ENCODE peak calls at places on chromosomes 3 and 15, in four cellular contexts. L is fibroblast of pulmonary artery, I is HFF-Myc, W is glutamatergic neuron. S is an unnamed sample.

GRCh38 chr3:134663646-134664456 is 13.0 kb upstream of the KY start:
- DNase-seq in W (no peak), L (peak), I (no peak), S (peak)

GRCh38 chr3:23071758-23072157 is 131.4 kb upstream of the UBE2E2 start:
- DNase-seq in W (no peak), I (no peak), L (no peak), S (no peak)

GRCh38 chr3:17645074-17645698 is 97.2 kb downstream of the TBC1D5 start:
- DNase-seq in W (no peak), I (peak), L (peak), S (peak)

GRCh38 chr3:58175429-58176184 is 35.2 kb downstream of the DNASE1L3 start:
- DNase-seq in W (no peak), L (peak), I (no peak), S (no peak)

GRCh38 chr3:114712728-114713492 is 419.1 kb downstream of the TIGIT start:
- DNase-seq in I (no peak), W (no peak), L (no peak), S (no peak)

GRCh38 chr15:80699981-80700380 is 4.9 kb downstream of the ABHD17C start:
- DNase-seq in W (no peak), L (no peak), I (no peak), S (peak)

GRCh38 chr15:68335251-68335650 is 57.7 kb downstream of the FEM1B start:
- DNase-seq in W (no peak), I (no peak), L (no peak), S (no peak)

GRCh38 chr15:52221730-52222129 is 30.5 kb upstream of the GNB5 start:
- DNase-seq in W (no peak), L (no peak), I (no peak), S (no peak)

GRCh38 chr15:90572893-90573292 is 43.2 kb downstream of the CRTC3 start:
- DNase-seq in I (no peak), L (no peak), W (no peak), S (no peak)

GRCh38 chr3:194275231-194275671 is 75.9 kb downstream of the CPN2 start:
- DNase-seq in W (peak), I (no peak), L (no peak), S (no peak)

GRCh38 chr15:95327661-95328060 is 1002.8 kb upstream of the NR2F2 start:
- DNase-seq in W (no peak), L (no peak), I (no peak), S (no peak)

GRCh38 chr3:31873254-31873653 is 107.8 kb downstream of the OSBPL10 start:
- DNase-seq in L (no peak), W (no peak), I (no peak), S (no peak)

GRCh38 chr3:46674031-46674592 is 19.4 kb downstream of the ALS2CL start:
- DNase-seq in I (no peak), W (no peak), L (no peak), S (no peak)
- TF ChIP-seq CTCF in I (peak), W (peak), L (peak), S (peak)

GRCh38 chr15:77819271-77819806 is 186.6 kb upstream of the LINGO1 start:
- DNase-seq in I (no peak), L (no peak), W (peak), S (no peak)

GRCh38 chr15:77819841-77820728 is 187.4 kb upstream of the LINGO1 start:
- DNase-seq in I (no peak), L (no peak), W (peak), S (no peak)

GRCh38 chr15:77822631-77823230 is 190.0 kb upstream of the LINGO1 start:
- DNase-seq in I (no peak), W (no peak), L (no peak), S (no peak)

GRCh38 chr15:77821959-77822256 is 189.2 kb upstream of the LINGO1 start:
- DNase-seq in W (peak), L (no peak), I (no peak), S (no peak)

DNA sequence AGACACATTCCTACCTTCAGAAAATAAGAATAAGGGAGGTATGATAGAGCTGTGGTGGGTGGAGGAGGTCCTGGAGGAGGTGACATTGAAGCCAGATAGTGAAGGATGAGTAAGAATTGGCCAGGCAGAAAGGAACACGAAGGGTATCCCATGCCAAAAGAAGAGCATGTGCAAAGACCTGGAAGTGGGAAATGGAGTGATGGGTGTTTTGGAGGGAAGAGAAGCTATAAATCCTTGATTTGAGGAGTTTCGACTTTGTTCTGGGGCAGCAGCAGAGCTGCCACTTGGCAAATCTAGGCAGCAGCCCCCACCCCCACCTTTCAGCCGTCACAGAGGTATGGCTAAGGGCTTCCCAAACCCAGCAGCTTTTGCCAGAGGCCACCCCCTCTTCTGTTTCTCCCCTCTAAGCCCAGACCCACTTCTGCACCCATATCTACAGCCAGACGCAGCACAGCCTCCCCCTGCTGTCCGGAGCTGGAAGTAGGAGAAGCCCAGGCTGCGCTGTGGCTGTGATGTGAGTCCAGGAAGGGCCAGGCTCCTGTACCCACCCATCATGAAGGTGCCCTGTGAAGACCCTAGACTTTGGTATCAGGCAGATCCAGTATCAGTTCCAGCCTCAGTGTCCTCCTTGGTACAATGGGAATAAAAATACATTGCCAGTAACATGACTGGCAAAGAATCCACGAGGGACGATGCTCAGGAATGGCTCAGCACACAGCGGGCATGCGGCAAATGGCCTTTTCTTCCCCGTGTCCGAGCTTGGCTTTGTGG is 188.7 kb upstream of the LINGO1 start:
- DNase-seq in L (peak), I (peak), W (peak), S (peak)
- TF ChIP-seq CTCF in L (peak), I (peak), W (peak), S (peak)

DNA sequence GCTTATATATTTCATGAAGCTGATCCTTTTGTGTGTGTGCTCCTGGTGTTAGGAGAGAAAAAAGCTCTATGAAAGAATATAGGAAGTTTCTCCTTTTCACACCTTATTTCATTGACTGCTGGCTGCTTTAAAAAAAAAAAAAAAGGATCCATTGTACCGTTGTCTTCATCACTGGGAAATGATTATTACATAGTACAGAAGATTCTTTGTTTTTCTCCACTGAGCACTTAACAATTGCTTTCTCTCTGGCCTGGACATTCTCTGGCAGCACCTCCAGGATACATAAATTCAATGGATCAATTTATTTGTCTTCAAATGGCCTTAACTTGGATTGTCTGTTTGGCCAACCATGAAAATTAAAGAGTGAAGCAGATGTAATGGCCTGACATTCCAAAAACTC is 37.2 kb downstream of the DPH3 start:
- DNase-seq in I (no peak), L (no peak), W (no peak), S (no peak)
- TF ChIP-seq CTCF in I (no peak), L (no peak), W (no peak), S (no peak)

GRCh38 chr3:98359993-98360675 is 6.5 kb downstream of the OR5K4 start:
- DNase-seq in L (no peak), I (no peak), W (no peak), S (no peak)
- TF ChIP-seq CTCF in L (no peak), I (no peak), W (no peak), S (no peak)

GRCh38 chr15:60534051-60534450 is 55.1 kb upstream of the ICE2 start:
- DNase-seq in L (no peak), I (no peak), W (no peak), S (no peak)

GRCh38 chr15:60534546-60534945 is 55.6 kb upstream of the ICE2 start:
- DNase-seq in L (no peak), W (no peak), I (no peak), S (no peak)

GRCh38 chr15:60536314-60536713 is 57.4 kb upstream of the ICE2 start:
- DNase-seq in I (no peak), W (no peak), L (no peak), S (no peak)

GRCh38 chr15:60535743-60536142 is 56.8 kb upstream of the ICE2 start:
- DNase-seq in I (no peak), L (no peak), W (no peak), S (no peak)

DNA sequence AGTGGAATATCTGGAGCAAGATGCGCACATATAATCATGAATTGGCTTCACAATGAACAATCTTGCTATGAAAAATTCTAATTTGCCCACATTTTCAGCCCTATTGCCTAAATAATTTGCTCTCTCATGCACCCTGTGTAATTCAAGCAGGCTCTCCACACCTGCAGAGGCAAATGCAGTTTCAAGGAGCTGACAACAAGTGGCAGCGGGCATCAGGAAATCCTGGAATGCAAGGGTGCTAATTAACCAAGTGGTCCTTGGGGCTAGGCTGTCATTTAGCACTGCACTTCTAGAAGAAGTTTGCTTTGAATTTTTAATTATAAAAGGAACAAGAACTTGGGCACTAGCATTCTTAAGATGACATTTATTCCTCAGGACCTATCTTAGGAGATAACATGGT is 56.3 kb upstream of the ICE2 start:
- DNase-seq in L (no peak), W (no peak), I (no peak), S (no peak)
- TF ChIP-seq CTCF in L (no peak), W (no peak), I (no peak), S (no peak)

DNA sequence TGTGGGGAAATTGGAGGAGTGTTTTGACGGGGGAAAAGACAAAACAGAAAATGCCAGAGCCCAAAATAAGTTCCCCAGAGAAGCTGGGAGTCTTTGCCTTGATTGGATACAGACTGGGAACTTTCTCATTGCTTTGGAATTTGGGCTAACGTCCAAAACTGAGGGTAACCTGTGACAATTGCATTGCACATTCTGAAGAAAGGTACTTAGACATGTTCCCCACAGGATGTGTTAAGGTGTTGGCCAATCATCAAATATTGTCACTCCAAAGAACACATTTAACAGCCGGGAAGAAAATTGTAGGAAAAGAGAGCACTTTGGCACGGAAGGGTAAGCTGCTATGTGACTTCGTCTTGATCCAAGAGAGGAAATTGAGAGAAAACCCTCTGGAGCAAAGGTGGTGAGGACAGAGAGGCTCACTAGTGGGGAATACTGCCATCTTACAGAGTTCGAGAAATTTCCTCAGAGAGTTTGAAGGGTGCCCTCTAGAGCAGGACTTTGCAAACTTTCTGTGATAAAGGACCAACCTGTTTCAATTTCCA is 619.5 kb upstream of the TBL1XR1 start:
- DNase-seq in L (peak), I (no peak), W (no peak), S (peak)
- TF ChIP-seq CTCF in L (peak), I (peak), W (no peak), S (peak)

DNA sequence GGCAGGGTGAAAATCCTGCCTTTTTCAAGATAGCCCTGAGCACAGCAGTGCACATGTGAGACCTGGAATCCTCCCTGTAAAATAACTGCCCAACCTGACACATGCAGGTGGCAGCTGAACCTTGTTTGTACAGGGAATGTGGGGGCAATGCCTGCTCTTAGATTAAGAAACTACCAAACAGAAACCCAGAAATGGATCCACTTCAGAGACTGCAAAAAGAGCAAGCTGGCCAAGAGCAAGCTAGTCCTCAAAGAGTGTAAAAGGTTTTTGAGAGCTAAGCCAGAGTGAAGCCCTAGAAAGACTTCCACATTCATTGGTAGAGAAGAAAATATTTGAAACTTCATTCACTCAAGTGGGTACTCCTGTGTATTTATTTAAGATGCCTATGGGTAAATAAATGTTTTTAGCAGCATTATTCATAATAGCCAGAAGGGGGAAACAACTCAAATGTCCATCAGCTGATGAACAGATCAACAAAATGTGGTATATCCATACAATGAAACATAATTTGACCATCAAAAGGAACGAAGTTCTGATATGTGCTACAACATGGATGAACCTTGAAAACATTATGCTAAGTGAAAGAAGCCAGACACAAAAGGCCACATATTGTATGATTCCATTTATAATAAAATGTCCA is 96.0 kb upstream of the TSC22D2 start:
- DNase-seq in I (no peak), L (no peak), W (no peak), S (no peak)
- TF ChIP-seq CTCF in I (no peak), L (no peak), W (no peak), S (peak)

DNA sequence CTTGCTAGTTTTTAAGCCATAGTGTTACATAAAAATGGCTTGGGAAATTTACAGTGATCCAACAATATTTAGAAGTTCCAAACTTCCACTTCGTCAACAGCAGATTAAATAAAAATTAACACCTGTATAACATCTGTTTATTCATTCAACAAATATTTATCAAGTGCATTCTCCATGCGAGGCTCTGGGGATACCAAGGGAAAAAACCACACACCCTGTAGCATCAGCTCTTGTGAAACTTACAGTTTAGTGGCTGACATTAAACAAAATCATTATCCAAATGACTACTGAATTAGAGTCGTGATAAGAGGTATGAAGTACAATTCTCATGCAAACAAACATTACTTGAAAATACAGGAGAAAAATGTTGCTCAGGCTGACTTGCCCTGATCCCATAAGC is 122.9 kb downstream of the DLG1 start:
- DNase-seq in W (no peak), I (no peak), L (no peak), S (no peak)
- TF ChIP-seq CTCF in W (no peak), I (no peak), L (no peak), S (no peak)

GRCh38 chr15:41494190-41494921 is 682 bp downstream of the ITPKA start:
- DNase-seq in W (no peak), I (no peak), L (no peak), S (no peak)
- TF ChIP-seq CTCF in W (no peak), I (no peak), L (no peak), S (peak)

GRCh38 chr3:108818404-108818803 is 4.2 kb upstream of the TRAT1 start:
- DNase-seq in W (no peak), I (no peak), L (peak), S (no peak)
- TF ChIP-seq CTCF in W (no peak), I (no peak), L (peak), S (no peak)

S was measured in HFFc6.